ENCODE peak calls at places on chromosome 3, in five cellular contexts. J, B, O, Y and T are unnamed samples.

GRCh38 chr3:34533468-34533867 is 735.0 kb downstream of the PDCD6IP start:
- DNase-seq in J (no peak), B (no peak), O (no peak), Y (no peak), T (no peak)

GRCh38 chr3:67654099-67654831 is at the start of gene SUCLG2:
- DNase-seq in J (peak), B (peak), O (peak), Y (peak), T (peak)

GRCh38 chr3:51024765-51025681 is 350.3 kb downstream of the DOCK3 start:
- DNase-seq in J (no peak), B (no peak), O (peak), Y (no peak), T (peak)

GRCh38 chr3:54822206-54822605 is 105.7 kb downstream of the LRTM1 start:
- DNase-seq in J (peak), B (no peak), O (no peak), Y (peak), T (no peak)

GRCh38 chr3:13013994-13014754 is 59.1 kb downstream of the IQSEC1 start:
- DNase-seq in J (no peak), B (no peak), O (no peak), Y (no peak), T (no peak)

GRCh38 chr3:60497922-60498321 is 753.3 kb downstream of the FHIT start:
- DNase-seq in J (no peak), B (no peak), O (no peak), Y (peak), T (peak)

GRCh38 chr3:114608293-114608692 is 314.5 kb downstream of the TIGIT start:
- DNase-seq in J (peak), B (no peak), O (no peak), Y (peak), T (no peak)

GRCh38 chr3:77321646-77322045 is 281.7 kb downstream of the ROBO2 start:
- DNase-seq in J (no peak), B (no peak), O (no peak), Y (no peak), T (no peak)

GRCh38 chr3:89740029-89740880 is 632.8 kb downstream of the EPHA3 start:
- DNase-seq in J (no peak), B (no peak), O (no peak), Y (peak), T (peak)

GRCh38 chr3:136984837-136985236 is 27.1 kb downstream of the IL20RB start:
- DNase-seq in J (peak), B (no peak), O (peak), Y (peak), T (peak)

GRCh38 chr3:132232231-132232792 is 84.9 kb upstream of the ACP3 start:
- DNase-seq in J (peak), B (no peak), O (no peak), Y (no peak), T (no peak)

GRCh38 chr3:9553021-9553948 is at the start of gene LHFPL4:
- DNase-seq in J (no peak), B (no peak), O (peak), Y (no peak), T (no peak)

GRCh38 chr3:149618151-149619123 is 39.4 kb downstream of the WWTR1 start:
- DNase-seq in J (peak), B (peak), O (peak), Y (no peak), T (no peak)

GRCh38 chr3:9015250-9015649 is 52.0 kb upstream of the RAD18 start:
- DNase-seq in J (no peak), B (no peak), O (no peak), Y (no peak), T (no peak)

GRCh38 chr3:14691719-14692118 is 16.8 kb downstream of the C3orf20 start:
- DNase-seq in J (no peak), B (no peak), O (no peak), Y (no peak), T (no peak)

GRCh38 chr3:182710557-182711157 is 82.6 kb upstream of the ATP11B start:
- DNase-seq in J (peak), B (no peak), O (peak), Y (peak), T (peak)

GRCh38 chr3:109685084-109686079 is 348.0 kb upstream of the DPPA4 start:
- DNase-seq in J (peak), B (peak), O (peak), Y (peak), T (peak)

GRCh38 chr3:72904156-72904555 is 16.3 kb downstream of the GXYLT2 start:
- DNase-seq in J (no peak), B (no peak), O (no peak), Y (no peak), T (no peak)

GRCh38 chr3:71146673-71147072 is 436.9 kb downstream of the FOXP1 start:
- DNase-seq in J (no peak), B (no peak), O (no peak), Y (no peak), T (no peak)

DNA sequence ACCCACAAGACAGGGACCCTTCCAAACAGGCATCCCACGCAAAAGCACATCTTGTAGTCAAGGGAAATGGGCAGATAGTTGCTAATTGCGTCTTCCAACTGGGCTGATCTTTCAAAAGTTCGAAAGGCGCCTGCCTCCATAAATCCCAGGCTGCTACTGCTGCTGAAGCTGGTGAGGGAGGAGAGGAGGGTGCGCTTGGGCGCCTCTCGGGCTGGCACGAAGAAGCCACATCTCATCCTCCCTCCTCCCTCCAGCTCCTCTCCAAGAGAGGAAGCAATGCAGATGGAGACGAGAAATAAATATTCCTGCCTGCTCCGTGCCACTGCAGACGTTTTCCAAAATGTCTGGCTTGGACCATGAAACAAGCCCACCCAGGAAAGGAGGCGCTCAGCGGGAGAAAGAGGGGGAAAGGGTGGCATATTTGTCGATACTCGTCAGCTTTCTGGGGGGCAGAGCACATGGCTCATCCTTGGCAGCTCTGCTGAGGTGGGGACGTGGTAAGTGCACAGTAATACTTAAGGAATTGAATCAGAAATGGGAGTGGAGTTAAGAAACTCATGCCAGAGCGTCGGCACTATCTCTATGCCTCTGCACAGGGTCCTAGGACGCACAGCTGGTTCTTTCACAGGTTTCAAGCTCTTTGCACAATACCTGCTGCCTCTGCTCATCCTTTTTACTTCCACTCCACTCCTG is 88.9 kb upstream of the FEZF2 start:
- DNase-seq in J (no peak), B (no peak), O (no peak), Y (no peak), T (no peak)
- H3K27ac ChIP-seq in J (no peak), B (no peak), O (no peak), Y (no peak), T (no peak)

GRCh38 chr3:105415981-105416380 is 49.3 kb downstream of the ALCAM start:
- DNase-seq in J (no peak), B (no peak), O (peak), Y (no peak), T (no peak)

GRCh38 chr3:105413356-105413887 is 46.7 kb downstream of the ALCAM start:
- DNase-seq in J (no peak), B (no peak), O (no peak), Y (no peak), T (no peak)

GRCh38 chr3:105417538-105418289 is 51.0 kb downstream of the ALCAM start:
- DNase-seq in J (no peak), B (no peak), O (no peak), Y (peak), T (no peak)

GRCh38 chr3:105409364-105409763 is 42.7 kb downstream of the ALCAM start:
- DNase-seq in J (no peak), B (no peak), O (no peak), Y (no peak), T (no peak)

DNA sequence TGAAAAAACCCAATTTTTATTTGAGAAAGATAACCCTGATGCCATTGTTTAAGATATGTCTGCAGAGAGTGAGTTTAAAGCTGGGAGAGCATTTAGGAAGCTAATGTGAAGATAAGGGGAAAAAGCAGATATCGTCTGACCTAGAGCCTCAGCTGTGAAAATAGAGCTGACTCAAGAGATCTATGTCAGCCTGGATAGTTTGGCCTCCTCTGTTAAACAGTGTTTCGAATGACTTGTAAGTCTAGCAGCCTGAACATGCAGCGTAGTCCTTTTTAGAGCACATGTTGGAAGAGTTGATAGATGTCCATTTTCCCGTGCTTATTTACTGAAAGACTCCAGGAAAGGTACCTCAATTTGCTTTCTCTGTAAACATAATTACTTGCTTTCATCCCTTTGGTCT is 48.1 kb downstream of the ALCAM start:
- DNase-seq in J (peak), B (no peak), O (peak), Y (peak), T (no peak)
- H3K27ac ChIP-seq in J (peak), B (no peak), O (peak), Y (no peak), T (no peak)

DNA sequence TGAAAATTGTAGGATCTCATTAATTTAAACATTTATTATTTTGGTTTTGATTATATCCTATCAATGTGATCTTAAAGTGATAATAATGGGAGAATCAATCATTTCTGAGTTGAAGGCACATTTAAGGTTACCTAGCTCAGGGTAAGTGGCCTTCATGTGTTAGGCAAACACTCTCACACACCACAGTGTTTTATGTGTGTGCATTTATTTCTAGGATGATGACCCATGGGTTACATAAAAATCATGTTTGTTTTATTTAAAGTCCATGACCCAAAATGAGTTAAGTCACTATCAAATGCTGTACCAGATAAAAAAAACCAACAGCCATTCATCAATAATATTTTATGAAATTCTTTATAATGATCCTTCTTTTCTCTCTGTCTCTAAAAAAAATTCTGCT is 520.8 kb downstream of the GRM7 start:
- DNase-seq in J (no peak), B (no peak), O (no peak), Y (peak), T (no peak)
- H3K27ac ChIP-seq in J (no peak), B (no peak), O (no peak), Y (no peak), T (no peak)

GRCh38 chr3:194035406-194036138 is 100.4 kb upstream of the HES1 start:
- DNase-seq in J (no peak), B (no peak), O (no peak), Y (no peak), T (no peak)
- H3K27ac ChIP-seq in J (no peak), B (no peak), O (no peak), Y (no peak), T (no peak)

GRCh38 chr3:24220859-24221657 is 273.6 kb downstream of the THRB start:
- DNase-seq in J (peak), B (peak), O (peak), Y (peak), T (peak)
- H3K27ac ChIP-seq in J (no peak), B (peak), O (no peak), Y (no peak), T (no peak)

DNA sequence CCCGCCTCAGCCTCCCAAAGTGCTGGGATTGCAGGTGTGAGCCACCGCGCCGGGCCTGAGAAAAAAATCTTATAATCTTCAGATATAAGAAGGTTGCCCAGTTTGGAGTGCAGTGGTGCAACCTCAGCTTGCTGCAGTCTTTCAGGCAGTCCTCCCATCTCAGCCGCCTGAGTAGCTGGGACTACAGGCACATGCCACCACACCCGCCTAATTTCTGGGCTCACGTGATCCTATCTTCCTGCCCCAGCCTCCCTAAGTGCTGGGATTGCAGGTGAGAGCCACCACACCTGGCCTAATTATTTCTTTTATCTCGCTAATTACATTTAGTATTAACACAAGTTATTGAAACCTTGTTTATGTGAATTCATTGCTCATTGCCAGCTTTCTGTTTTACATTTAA is 13.5 kb downstream of the PAK2 start:
- DNase-seq in J (no peak), B (no peak), O (no peak), Y (no peak), T (no peak)
- H3K27ac ChIP-seq in J (no peak), B (no peak), O (no peak), Y (no peak), T (no peak)

GRCh38 chr3:170866499-170866898 is 3.5 kb downstream of the RPL22L1 start:
- DNase-seq in J (no peak), B (no peak), O (no peak), Y (no peak), T (no peak)
- H3K27ac ChIP-seq in J (peak), B (no peak), O (no peak), Y (no peak), T (no peak)

GRCh38 chr3:46490338-46491084 is 7.3 kb upstream of the RTP3 start:
- DNase-seq in J (peak), B (no peak), O (no peak), Y (peak), T (no peak)

GRCh38 chr3:46489875-46490274 is 7.9 kb upstream of the RTP3 start:
- DNase-seq in J (peak), B (no peak), O (no peak), Y (peak), T (no peak)

GRCh38 chr3:46488735-46489361 is 8.9 kb upstream of the RTP3 start:
- DNase-seq in J (peak), B (peak), O (peak), Y (peak), T (peak)

GRCh38 chr3:46491089-46492070 is 6.4 kb upstream of the RTP3 start:
- DNase-seq in J (peak), B (no peak), O (no peak), Y (no peak), T (no peak)

DNA sequence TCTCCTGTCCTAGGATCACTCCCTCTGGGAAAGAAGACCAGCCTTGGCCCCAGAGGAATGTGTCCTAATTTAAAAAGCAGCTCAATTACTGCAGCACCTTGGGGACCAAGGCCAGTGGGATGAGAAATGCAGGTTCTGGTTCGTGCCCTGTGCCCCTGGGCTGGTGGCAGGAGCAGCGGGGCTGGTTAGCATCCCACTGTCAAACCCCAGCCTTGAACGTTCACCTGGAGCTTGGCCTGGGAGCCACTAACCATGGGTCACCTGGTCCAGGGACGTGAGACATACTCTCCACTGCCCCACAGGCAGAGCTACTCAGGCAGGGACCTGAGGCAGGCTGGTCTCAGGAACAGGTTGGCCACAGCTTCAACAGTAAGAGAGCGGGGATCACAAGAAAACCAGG is 8.4 kb upstream of the RTP3 start:
- DNase-seq in J (no peak), B (no peak), O (no peak), Y (no peak), T (no peak)
- H3K27ac ChIP-seq in J (no peak), B (no peak), O (no peak), Y (no peak), T (no peak)

DNA sequence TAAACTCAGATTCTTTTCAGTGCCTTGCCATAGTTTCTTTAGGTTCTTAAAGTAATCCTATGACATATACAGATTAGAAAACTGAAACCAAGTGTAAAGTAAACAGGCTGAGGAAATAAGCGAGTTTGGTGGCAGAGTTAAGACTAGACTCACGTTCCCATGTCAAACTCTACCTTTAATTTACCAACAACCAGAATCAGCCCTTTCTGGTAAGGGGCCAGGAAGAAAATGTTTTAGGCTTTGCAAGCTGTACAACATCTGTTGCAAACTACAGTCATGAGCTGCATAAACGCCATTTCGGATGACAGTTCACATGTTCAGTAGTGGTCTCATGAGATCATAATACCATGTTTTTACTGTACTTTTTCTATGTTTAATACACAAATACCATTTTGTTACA is 128.0 kb upstream of the PRICKLE2 start:
- DNase-seq in J (peak), B (no peak), O (no peak), Y (peak), T (no peak)
- H3K27ac ChIP-seq in J (no peak), B (no peak), O (no peak), Y (peak), T (no peak)

GRCh38 chr3:172127141-172127540 is 87.8 kb downstream of the FNDC3B start:
- DNase-seq in J (no peak), B (no peak), O (no peak), Y (no peak), T (no peak)
- H3K27ac ChIP-seq in J (peak), B (peak), O (no peak), Y (no peak), T (no peak)